ENCODE peak calls at places on chromosomes 16 and 17, in seven cellular contexts. One of them, this sample, is unnamed.

GRCh38 chr16:17013067-17013466 is 457.7 kb downstream of the XYLT1 start:
- DNase-seq in HL-60: no peak
- DNase-seq in suprapubic skin: no peak
- DNase-seq in transverse colon: no peak
- DNase-seq in H1: no peak
- DNase-seq in HCT116: no peak
- DNase-seq in GM23338: no peak
- DNase-seq in this sample: no peak

GRCh38 chr17:79993390-79994221 is 42.1 kb downstream of the TBC1D16 start:
- DNase-seq in GM23338: peak; percentile 69
- DNase-seq in HL-60: peak; percentile 94
- DNase-seq in H1: peak; percentile 41
- DNase-seq in HCT116: no peak
- DNase-seq in transverse colon: peak; percentile 80
- DNase-seq in suprapubic skin: peak; percentile 91
- DNase-seq in this sample: peak; percentile 96

GRCh38 chr17:80142929-80143328 is 4.0 kb downstream of the EIF4A3 start:
- DNase-seq in suprapubic skin: no peak
- DNase-seq in HCT116: no peak
- DNase-seq in H1: no peak
- DNase-seq in GM23338: no peak
- DNase-seq in transverse colon: no peak
- DNase-seq in HL-60: no peak
- DNase-seq in this sample: peak; percentile 5

GRCh38 chr17:51259574-51260236 is at the start of gene MBTD1:
- DNase-seq in HL-60: peak; percentile 98
- DNase-seq in GM23338: peak; percentile 98
- DNase-seq in suprapubic skin: peak; percentile 97
- DNase-seq in HCT116: peak; percentile 99
- DNase-seq in H1: peak; percentile 84
- DNase-seq in transverse colon: peak; percentile 96
- DNase-seq in this sample: peak; percentile 98

GRCh38 chr17:38815576-38816193 is 9.4 kb downstream of the CWC25 start:
- DNase-seq in GM23338: peak; percentile 39
- DNase-seq in HL-60: peak; percentile 13
- DNase-seq in HCT116: no peak
- DNase-seq in transverse colon: no peak
- DNase-seq in suprapubic skin: no peak
- DNase-seq in H1: no peak
- DNase-seq in this sample: no peak

GRCh38 chr17:27257031-27257357 is 36.9 kb upstream of the WSB1 start:
- DNase-seq in transverse colon: no peak
- DNase-seq in HCT116: no peak
- DNase-seq in HL-60: no peak
- DNase-seq in H1: no peak
- DNase-seq in suprapubic skin: no peak
- DNase-seq in GM23338: no peak
- DNase-seq in this sample: no peak

GRCh38 chr17:49881054-49881402 is 33.2 kb upstream of the TAC4 start:
- DNase-seq in GM23338: peak; percentile 46
- DNase-seq in transverse colon: no peak
- DNase-seq in H1: no peak
- DNase-seq in suprapubic skin: no peak
- DNase-seq in HCT116: no peak
- DNase-seq in HL-60: no peak
- DNase-seq in this sample: no peak

GRCh38 chr17:41635121-41636097 is 11.0 kb upstream of the KRT17 start:
- DNase-seq in transverse colon: no peak
- DNase-seq in suprapubic skin: no peak
- DNase-seq in HL-60: no peak
- DNase-seq in GM23338: no peak
- DNase-seq in H1: no peak
- DNase-seq in HCT116: no peak
- DNase-seq in this sample: no peak

GRCh38 chr16:88744839-88745521 is 38.7 kb downstream of the CTU2 start:
- DNase-seq in suprapubic skin: no peak
- DNase-seq in GM23338: peak; percentile 48
- DNase-seq in HL-60: no peak
- DNase-seq in H1: no peak
- DNase-seq in transverse colon: no peak
- DNase-seq in HCT116: no peak
- DNase-seq in this sample: no peak

GRCh38 chr17:50864747-50865059 is 1.5 kb downstream of the TOB1 start:
- DNase-seq in HL-60: no peak
- DNase-seq in suprapubic skin: no peak
- DNase-seq in GM23338: peak; percentile 38
- DNase-seq in H1: no peak
- DNase-seq in transverse colon: no peak
- DNase-seq in HCT116: no peak
- DNase-seq in this sample: no peak

GRCh38 chr17:48505788-48506187 is 25.0 kb downstream of the HOXB1 start:
- DNase-seq in suprapubic skin: no peak
- DNase-seq in HL-60: peak; percentile 11
- DNase-seq in H1: no peak
- DNase-seq in HCT116: peak; percentile 61
- DNase-seq in transverse colon: no peak
- DNase-seq in GM23338: no peak
- DNase-seq in this sample: no peak

GRCh38 chr16:84175351-84176081 is 11.3 kb downstream of the TAF1C start:
- DNase-seq in transverse colon: peak; percentile 58
- DNase-seq in HCT116: no peak
- DNase-seq in H1: peak; percentile 34
- DNase-seq in HL-60: peak; percentile 80
- DNase-seq in GM23338: peak; percentile 76
- DNase-seq in suprapubic skin: no peak
- DNase-seq in this sample: no peak

GRCh38 chr17:47611372-47612350 is 38.1 kb upstream of the KPNB1 start:
- DNase-seq in GM23338: no peak
- DNase-seq in suprapubic skin: no peak
- DNase-seq in H1: no peak
- DNase-seq in HCT116: no peak
- DNase-seq in HL-60: no peak
- DNase-seq in transverse colon: no peak
- DNase-seq in this sample: no peak

GRCh38 chr16:60720060-60720459 is 1316.2 kb downstream of the CDH8 start:
- DNase-seq in suprapubic skin: no peak
- DNase-seq in GM23338: no peak
- DNase-seq in H1: no peak
- DNase-seq in HCT116: no peak
- DNase-seq in transverse colon: no peak
- DNase-seq in HL-60: no peak
- DNase-seq in this sample: no peak

GRCh38 chr17:35241520-35241919 is 1.4 kb upstream of the SLFN5 start:
- DNase-seq in GM23338: peak; percentile 15
- DNase-seq in transverse colon: no peak
- DNase-seq in HL-60: no peak
- DNase-seq in suprapubic skin: no peak
- DNase-seq in HCT116: no peak
- DNase-seq in H1: no peak
- DNase-seq in this sample: no peak

GRCh38 chr16:1494129-1494640 is 1.0 kb downstream of the TELO2 start:
- DNase-seq in GM23338: peak; percentile 56
- DNase-seq in HCT116: no peak
- DNase-seq in HL-60: no peak
- DNase-seq in transverse colon: peak; percentile 32
- DNase-seq in H1: peak; percentile 19
- DNase-seq in suprapubic skin: peak; percentile 84
- DNase-seq in this sample: peak; percentile 81
- TF ChIP-seq POLR2AphosphoS5 in GM23338: no peak
- TF ChIP-seq POLR2AphosphoS5 in HCT116: no peak
- TF ChIP-seq POLR2AphosphoS5 in HL-60: no peak
- TF ChIP-seq POLR2AphosphoS5 in transverse colon: no peak
- TF ChIP-seq POLR2AphosphoS5 in H1: no peak
- TF ChIP-seq POLR2AphosphoS5 in suprapubic skin: no peak
- TF ChIP-seq POLR2AphosphoS5 in this sample: no peak

DNA sequence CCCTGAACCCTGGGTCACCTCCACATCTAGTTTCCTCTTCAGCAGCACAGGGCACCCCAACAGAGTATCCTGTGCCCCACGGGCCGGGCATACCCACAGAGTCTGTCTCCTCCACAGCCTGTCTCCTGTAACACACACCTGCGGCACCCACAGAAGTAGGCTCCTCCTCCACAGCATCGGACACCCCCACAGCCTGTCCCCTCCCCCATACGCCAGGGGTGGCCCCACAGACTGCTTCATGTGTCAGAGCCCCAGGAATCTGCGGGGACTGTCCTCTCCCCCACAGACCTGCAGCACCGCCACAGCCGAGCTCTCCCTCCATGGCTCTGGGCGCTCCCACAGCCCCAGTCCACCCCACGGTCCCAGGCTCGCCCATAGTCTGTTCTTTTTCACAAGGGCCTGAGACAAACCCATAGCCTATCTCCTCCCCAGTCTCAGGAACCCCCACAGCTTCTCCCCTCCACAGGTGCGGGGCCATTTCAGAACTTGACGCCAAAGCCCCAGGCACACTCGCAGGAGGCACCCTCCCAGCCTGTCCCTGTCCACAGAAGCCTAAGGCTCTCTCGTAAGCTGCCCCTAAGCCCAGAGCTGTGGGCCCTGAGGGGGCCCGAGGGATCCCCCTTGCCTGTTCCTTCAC is 1.4 kb downstream of the KIAA0753 start:
- DNase-seq in HL-60: no peak
- DNase-seq in suprapubic skin: no peak
- DNase-seq in H1: no peak
- DNase-seq in GM23338: peak; percentile 9
- DNase-seq in HCT116: no peak
- DNase-seq in transverse colon: no peak
- DNase-seq in this sample: no peak
- TF ChIP-seq POLR2AphosphoS5 in HL-60: no peak
- TF ChIP-seq POLR2AphosphoS5 in suprapubic skin: no peak
- TF ChIP-seq POLR2AphosphoS5 in H1: no peak
- TF ChIP-seq POLR2AphosphoS5 in GM23338: no peak
- TF ChIP-seq POLR2AphosphoS5 in HCT116: no peak
- TF ChIP-seq POLR2AphosphoS5 in transverse colon: no peak
- TF ChIP-seq POLR2AphosphoS5 in this sample: no peak

DNA sequence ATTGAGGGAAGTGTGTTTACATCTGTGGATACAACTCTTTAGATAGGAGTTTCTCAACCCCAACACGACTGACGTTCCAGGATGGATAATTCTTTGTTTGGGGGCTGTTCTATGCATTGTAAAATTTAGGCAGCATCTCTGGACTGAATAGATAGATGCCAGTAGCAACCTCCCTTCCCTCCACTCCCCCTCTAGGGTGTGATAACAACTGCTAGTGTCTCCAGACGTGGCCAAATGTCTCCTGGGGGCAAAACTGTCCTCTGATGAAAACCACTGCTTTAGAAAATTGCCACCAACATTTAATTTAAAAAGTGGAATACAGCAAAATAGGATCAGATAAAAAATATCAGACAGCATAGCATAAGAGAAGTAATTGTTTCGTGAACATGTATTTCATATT is 79.9 kb downstream of the HS3ST3A1 start:
- DNase-seq in H1: no peak
- DNase-seq in transverse colon: no peak
- DNase-seq in HL-60: no peak
- DNase-seq in HCT116: no peak
- DNase-seq in suprapubic skin: no peak
- DNase-seq in GM23338: no peak
- DNase-seq in this sample: no peak
- TF ChIP-seq POLR2AphosphoS5 in H1: no peak
- TF ChIP-seq POLR2AphosphoS5 in transverse colon: no peak
- TF ChIP-seq POLR2AphosphoS5 in HL-60: no peak
- TF ChIP-seq POLR2AphosphoS5 in HCT116: no peak
- TF ChIP-seq POLR2AphosphoS5 in suprapubic skin: no peak
- TF ChIP-seq POLR2AphosphoS5 in GM23338: no peak
- TF ChIP-seq POLR2AphosphoS5 in this sample: no peak

GRCh38 chr17:63998050-63998720 is at the start of gene PRR29:
- DNase-seq in GM23338: peak; percentile 92
- DNase-seq in HL-60: peak; percentile 39
- DNase-seq in suprapubic skin: peak; percentile 81
- DNase-seq in H1: no peak
- DNase-seq in transverse colon: peak; percentile 63
- DNase-seq in HCT116: no peak
- DNase-seq in this sample: peak; percentile 77
- TF ChIP-seq POLR2AphosphoS5 in GM23338: no peak
- TF ChIP-seq POLR2AphosphoS5 in HL-60: no peak
- TF ChIP-seq POLR2AphosphoS5 in suprapubic skin: no peak
- TF ChIP-seq POLR2AphosphoS5 in H1: no peak
- TF ChIP-seq POLR2AphosphoS5 in transverse colon: no peak
- TF ChIP-seq POLR2AphosphoS5 in HCT116: no peak
- TF ChIP-seq POLR2AphosphoS5 in this sample: no peak

GRCh38 chr17:18857864-18858566 is at the start of gene PRPSAP2:
- DNase-seq in suprapubic skin: peak; percentile 98
- DNase-seq in H1: peak; percentile 73
- DNase-seq in HL-60: peak; percentile 85
- DNase-seq in GM23338: peak; percentile 97
- DNase-seq in transverse colon: peak; percentile 98
- DNase-seq in HCT116: peak; percentile 87
- DNase-seq in this sample: peak; percentile 98
- TF ChIP-seq POLR2AphosphoS5 in suprapubic skin: no peak
- TF ChIP-seq POLR2AphosphoS5 in H1: peak; percentile 77
- TF ChIP-seq POLR2AphosphoS5 in HL-60: no peak
- TF ChIP-seq POLR2AphosphoS5 in GM23338: peak; percentile 74
- TF ChIP-seq POLR2AphosphoS5 in transverse colon: peak; percentile 73
- TF ChIP-seq POLR2AphosphoS5 in HCT116: peak; percentile 73
- TF ChIP-seq POLR2AphosphoS5 in this sample: peak; percentile 63

DNA sequence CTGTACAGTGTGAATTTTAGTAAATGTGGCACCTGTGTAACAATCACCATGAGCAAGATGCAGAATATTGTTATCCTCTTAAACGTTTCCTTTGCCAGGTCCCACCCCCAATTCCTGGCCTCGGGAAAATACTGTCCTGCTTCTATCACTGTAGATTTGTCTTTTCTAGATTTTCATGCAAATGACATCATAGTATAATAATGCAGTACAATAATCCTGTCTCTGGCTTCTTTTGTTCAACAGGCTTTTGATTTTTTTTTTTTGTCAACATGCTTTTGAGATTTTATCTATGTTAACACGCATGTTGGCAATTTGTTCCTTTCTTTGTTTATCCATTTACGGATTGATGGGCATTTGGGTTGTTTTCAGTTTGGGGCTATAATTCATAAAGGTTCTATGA is 20.4 kb upstream of the HEATR3 start:
- DNase-seq in H1: no peak
- DNase-seq in suprapubic skin: no peak
- DNase-seq in HCT116: no peak
- DNase-seq in GM23338: no peak
- DNase-seq in transverse colon: no peak
- DNase-seq in HL-60: no peak
- DNase-seq in this sample: no peak
- TF ChIP-seq POLR2AphosphoS5 in H1: no peak
- TF ChIP-seq POLR2AphosphoS5 in suprapubic skin: no peak
- TF ChIP-seq POLR2AphosphoS5 in HCT116: no peak
- TF ChIP-seq POLR2AphosphoS5 in GM23338: no peak
- TF ChIP-seq POLR2AphosphoS5 in transverse colon: no peak
- TF ChIP-seq POLR2AphosphoS5 in HL-60: no peak
- TF ChIP-seq POLR2AphosphoS5 in this sample: no peak

GRCh38 chr17:82985973-82986372 is 93.4 kb upstream of the METRNL start:
- DNase-seq in HCT116: no peak
- DNase-seq in suprapubic skin: no peak
- DNase-seq in H1: no peak
- DNase-seq in transverse colon: peak; percentile 47
- DNase-seq in HL-60: peak; percentile 43
- DNase-seq in GM23338: peak; percentile 58
- DNase-seq in this sample: no peak
- TF ChIP-seq POLR2AphosphoS5 in HCT116: no peak
- TF ChIP-seq POLR2AphosphoS5 in suprapubic skin: peak; percentile 27
- TF ChIP-seq POLR2AphosphoS5 in H1: no peak
- TF ChIP-seq POLR2AphosphoS5 in transverse colon: no peak
- TF ChIP-seq POLR2AphosphoS5 in HL-60: peak; percentile 50
- TF ChIP-seq POLR2AphosphoS5 in GM23338: no peak
- TF ChIP-seq POLR2AphosphoS5 in this sample: no peak

GRCh38 chr16:686459-687260 is 2.5 kb upstream of the JMJD8 start:
- DNase-seq in transverse colon: no peak
- DNase-seq in H1: no peak
- DNase-seq in suprapubic skin: no peak
- DNase-seq in HCT116: no peak
- DNase-seq in GM23338: no peak
- DNase-seq in HL-60: no peak
- DNase-seq in this sample: no peak
- TF ChIP-seq POLR2AphosphoS5 in transverse colon: no peak
- TF ChIP-seq POLR2AphosphoS5 in H1: no peak
- TF ChIP-seq POLR2AphosphoS5 in suprapubic skin: no peak
- TF ChIP-seq POLR2AphosphoS5 in HCT116: no peak
- TF ChIP-seq POLR2AphosphoS5 in GM23338: no peak
- TF ChIP-seq POLR2AphosphoS5 in HL-60: no peak
- TF ChIP-seq POLR2AphosphoS5 in this sample: no peak

GRCh38 chr16:72990003-72990521 is 57.9 kb downstream of the ZFHX3 start:
- DNase-seq in HL-60: peak; percentile 46
- DNase-seq in H1: no peak
- DNase-seq in suprapubic skin: peak; percentile 94
- DNase-seq in HCT116: peak; percentile 31
- DNase-seq in transverse colon: peak; percentile 68
- DNase-seq in GM23338: peak; percentile 39
- DNase-seq in this sample: peak; percentile 95
- TF ChIP-seq POLR2AphosphoS5 in HL-60: no peak
- TF ChIP-seq POLR2AphosphoS5 in H1: no peak
- TF ChIP-seq POLR2AphosphoS5 in suprapubic skin: peak; percentile 85
- TF ChIP-seq POLR2AphosphoS5 in HCT116: no peak
- TF ChIP-seq POLR2AphosphoS5 in transverse colon: peak; percentile 68
- TF ChIP-seq POLR2AphosphoS5 in GM23338: no peak
- TF ChIP-seq POLR2AphosphoS5 in this sample: peak; percentile 86